ENCODE peak calls at places on chromosome 22, in eight cellular contexts. N is HTR-8/SVneo; K is head of caudate nucleus; Y is stomach; J is smooth muscle cell of the brain vasculature; U is stimulated activated CD4-positive, alpha-beta T cell treated with anti-CD3 and anti-CD28 coated beads, Interleukin-15, amount 100 ng/mL, for 1 hour; O is ovary; H is CD4-positive, CD25-positive, alpha-beta regulatory T cell. Z is an unnamed sample.

GRCh38 chr22:19207902-19208283 is 29.4 kb upstream of the SLC25A1 start:
- DNase-seq in O (no peak), U (no peak), J (no peak), N (no peak), H (no peak), K (no peak), Y (no peak), Z (no peak)

GRCh38 chr22:20882855-20883254 is 24.0 kb downstream of the SNAP29 start:
- DNase-seq in K (no peak), O (no peak), H (no peak), N (no peak), J (no peak), Y (no peak), U (no peak), Z (no peak)

GRCh38 chr22:21866821-21867527 is 471 bp downstream of the MAPK1 start:
- DNase-seq in N (no peak), O (peak; percentile 35), K (peak; percentile 26), J (no peak), U (no peak), Y (peak; percentile 29), H (peak; percentile 16), Z (peak; percentile 65)

GRCh38 chr22:43883719-43884415 is 7.9 kb downstream of the PNPLA5 start:
- DNase-seq in H (no peak), O (no peak), K (no peak), N (no peak), Y (no peak), J (no peak), U (no peak), Z (no peak)

GRCh38 chr22:25645266-25645665 is 80.8 kb downstream of the GRK3 start:
- DNase-seq in H (no peak), Y (no peak), U (no peak), J (no peak), N (no peak), O (no peak), K (no peak), Z (no peak)

GRCh38 chr22:43164636-43165035 is 13.3 kb downstream of the TSPO start:
- DNase-seq in J (no peak), U (no peak), H (no peak), Y (no peak), K (no peak), O (no peak), N (no peak), Z (no peak)

GRCh38 chr22:20863356-20863755 is 4.5 kb downstream of the SNAP29 start:
- DNase-seq in K (no peak), N (no peak), H (no peak), Y (no peak), O (no peak), U (no peak), J (no peak), Z (no peak)

GRCh38 chr22:42805998-42806481 is 51.0 kb downstream of the ARFGAP3 start:
- DNase-seq in J (no peak), N (no peak), U (no peak), O (no peak), H (no peak), Y (peak; percentile 25), K (no peak), Z (no peak)

GRCh38 chr22:28594784-28595324 is 84.8 kb downstream of the TTC28 start:
- DNase-seq in U (no peak), Y (no peak), O (no peak), N (peak; percentile 23), H (peak; percentile 47), K (no peak), J (no peak), Z (no peak)

GRCh38 chr22:39718206-39718605 is 147.7 kb downstream of the CACNA1I start:
- DNase-seq in J (no peak), Y (no peak), K (no peak), U (no peak), O (no peak), N (no peak), H (no peak), Z (no peak)

GRCh38 chr22:43851979-43852307 is 10.4 kb downstream of the SULT4A1 start:
- DNase-seq in O (no peak), U (no peak), N (no peak), Y (no peak), J (no peak), K (no peak), H (no peak), Z (no peak)

GRCh38 chr22:50299724-50300619 is 7.5 kb downstream of the PLXNB2 start:
- DNase-seq in U (no peak), N (no peak), Y (peak; percentile 72), K (no peak), O (no peak), H (no peak), J (no peak), Z (peak; percentile 42)

GRCh38 chr22:29581799-29582198 is 886 bp upstream of the NIPSNAP1 start:
- DNase-seq in O (no peak), Y (peak; percentile 56), H (no peak), N (no peak), J (no peak), U (no peak), K (no peak), Z (no peak)

GRCh38 chr22:46003271-46004091 is 26.5 kb upstream of the WNT7B start:
- DNase-seq in U (no peak), K (no peak), J (no peak), H (no peak), Y (no peak), O (no peak), N (no peak), Z (peak; percentile 66)

Z was measured in right cardiac atrium.